ENCODE peak calls at places on chromosomes 7 and 10, in seven cellular contexts. One of them, this sample, is unnamed.

GRCh38 chr7:3978839-3979238 is 677.8 kb downstream of the SDK1 start:
- DNase-seq in T-cell: no peak
- DNase-seq in GM06990: no peak
- DNase-seq in ascending aorta: no peak
- DNase-seq in HAP-1: no peak
- DNase-seq in dorsolateral prefrontal cortex: no peak
- DNase-seq in Daoy: no peak
- DNase-seq in this sample: no peak

GRCh38 chr7:29408841-29409243 is 154.8 kb upstream of the PRR15 start:
- DNase-seq in T-cell: peak
- DNase-seq in GM06990: no peak
- DNase-seq in ascending aorta: no peak
- DNase-seq in HAP-1: peak
- DNase-seq in dorsolateral prefrontal cortex: no peak
- DNase-seq in Daoy: peak
- DNase-seq in this sample: peak

GRCh38 chr7:156768698-156769472 is 124.1 kb downstream of the LMBR1 start:
- DNase-seq in T-cell: no peak
- DNase-seq in GM06990: no peak
- DNase-seq in ascending aorta: no peak
- DNase-seq in HAP-1: no peak
- DNase-seq in dorsolateral prefrontal cortex: no peak
- DNase-seq in Daoy: no peak
- DNase-seq in this sample: no peak

GRCh38 chr7:155483868-155484325 is 26.0 kb downstream of the EN2 start:
- DNase-seq in T-cell: no peak
- DNase-seq in GM06990: no peak
- DNase-seq in ascending aorta: no peak
- DNase-seq in HAP-1: no peak
- DNase-seq in dorsolateral prefrontal cortex: no peak
- DNase-seq in Daoy: peak
- DNase-seq in this sample: no peak

GRCh38 chr10:24882047-24882698 is 70.2 kb downstream of the PRTFDC1 start:
- DNase-seq in T-cell: peak
- DNase-seq in GM06990: peak
- DNase-seq in ascending aorta: no peak
- DNase-seq in HAP-1: no peak
- DNase-seq in dorsolateral prefrontal cortex: no peak
- DNase-seq in Daoy: peak
- DNase-seq in this sample: peak

GRCh38 chr10:80472234-80473095 is 18.4 kb downstream of the TSPAN14 start:
- DNase-seq in T-cell: no peak
- DNase-seq in GM06990: peak
- DNase-seq in ascending aorta: no peak
- DNase-seq in HAP-1: no peak
- DNase-seq in dorsolateral prefrontal cortex: no peak
- DNase-seq in Daoy: peak
- DNase-seq in this sample: no peak

GRCh38 chr10:111186385-111186784 is 109.6 kb downstream of the ADRA2A start:
- DNase-seq in T-cell: no peak
- DNase-seq in GM06990: no peak
- DNase-seq in ascending aorta: no peak
- DNase-seq in HAP-1: no peak
- DNase-seq in dorsolateral prefrontal cortex: no peak
- DNase-seq in Daoy: no peak
- DNase-seq in this sample: no peak

GRCh38 chr10:132626761-132627735 is 89.5 kb downstream of the INPP5A start:
- DNase-seq in T-cell: no peak
- DNase-seq in GM06990: no peak
- DNase-seq in ascending aorta: no peak
- DNase-seq in HAP-1: no peak
- DNase-seq in dorsolateral prefrontal cortex: no peak
- DNase-seq in Daoy: no peak
- DNase-seq in this sample: no peak

GRCh38 chr7:12786494-12786893 is 99.1 kb downstream of the ARL4A start:
- DNase-seq in T-cell: no peak
- DNase-seq in GM06990: no peak
- DNase-seq in ascending aorta: no peak
- DNase-seq in HAP-1: no peak
- DNase-seq in dorsolateral prefrontal cortex: no peak
- DNase-seq in Daoy: no peak
- DNase-seq in this sample: no peak